ENCODE peak calls at places on chromosome 3, in four cellular contexts. O is transverse colon, C is breast epithelium, L is uterus. K is an unnamed sample.

GRCh38 chr3:193897288-193897687 is 238.7 kb upstream of the HES1 start:
- DNase-seq in L (peak), C (no peak), O (no peak), K (peak)

GRCh38 chr3:143594217-143594616 is 254.1 kb downstream of the SLC9A9 start:
- DNase-seq in O (peak), L (no peak), C (no peak), K (no peak)

GRCh38 chr3:39146611-39147373 is 6.6 kb downstream of the CSRNP1 start:
- DNase-seq in C (peak), O (peak), L (peak), K (peak)

GRCh38 chr3:53411371-53411770 is 64.0 kb upstream of the DCP1A start:
- DNase-seq in L (no peak), O (no peak), C (no peak), K (no peak)

GRCh38 chr3:46901061-46901460 is 23.5 kb downstream of the PTH1R start:
- DNase-seq in C (no peak), L (no peak), O (no peak), K (no peak)

GRCh38 chr3:125140817-125141595 is 71.5 kb downstream of the SLC12A8 start:
- DNase-seq in O (no peak), L (no peak), C (no peak), K (no peak)

GRCh38 chr3:139358857-139359562 is 15.2 kb downstream of the MRPS22 start:
- DNase-seq in C (no peak), L (no peak), O (no peak), K (no peak)

GRCh38 chr3:61975199-61975598 is 398.2 kb downstream of the FEZF2 start:
- DNase-seq in C (no peak), O (no peak), L (no peak), K (no peak)

GRCh38 chr3:116566478-116566960 is 121.2 kb upstream of the LSAMP start:
- DNase-seq in O (no peak), C (no peak), L (no peak), K (no peak)

GRCh38 chr3:159828542-159828943 is 160.1 kb upstream of the IL12A start:
- DNase-seq in O (no peak), C (no peak), L (no peak), K (no peak)

GRCh38 chr3:168249539-168250414 is 154.1 kb upstream of the GOLIM4 start:
- DNase-seq in L (peak), C (peak), O (peak), K (peak)

GRCh38 chr3:10992017-10992945 is at the start of gene SLC6A1:
- DNase-seq in C (no peak), O (no peak), L (peak), K (peak)

GRCh38 chr3:14047027-14047426 is 77.6 kb downstream of the CHCHD4 start:
- DNase-seq in L (no peak), C (no peak), O (no peak), K (no peak)

GRCh38 chr3:175186511-175186910 is 327.4 kb downstream of the NAALADL2 start:
- DNase-seq in L (no peak), C (no peak), O (no peak), K (no peak)

GRCh38 chr3:196193037-196193737 is 18.0 kb downstream of the ZDHHC19 start:
- DNase-seq in C (no peak), L (no peak), O (no peak), K (no peak)

GRCh38 chr3:3127432-3128010 is 781 bp downstream of the TRNT1 start:
- DNase-seq in C (no peak), O (no peak), L (no peak), K (no peak)

GRCh38 chr3:194973366-194974000 is 287.8 kb downstream of the FAM43A start:
- DNase-seq in L (no peak), O (no peak), C (no peak), K (no peak)

GRCh38 chr3:11604139-11604895 is 39.4 kb downstream of the VGLL4 start:
- DNase-seq in L (no peak), C (no peak), O (no peak), K (peak)

GRCh38 chr3:24034464-24034863 is 89.4 kb downstream of the NR1D2 start:
- DNase-seq in C (no peak), L (no peak), O (no peak), K (no peak)

DNA sequence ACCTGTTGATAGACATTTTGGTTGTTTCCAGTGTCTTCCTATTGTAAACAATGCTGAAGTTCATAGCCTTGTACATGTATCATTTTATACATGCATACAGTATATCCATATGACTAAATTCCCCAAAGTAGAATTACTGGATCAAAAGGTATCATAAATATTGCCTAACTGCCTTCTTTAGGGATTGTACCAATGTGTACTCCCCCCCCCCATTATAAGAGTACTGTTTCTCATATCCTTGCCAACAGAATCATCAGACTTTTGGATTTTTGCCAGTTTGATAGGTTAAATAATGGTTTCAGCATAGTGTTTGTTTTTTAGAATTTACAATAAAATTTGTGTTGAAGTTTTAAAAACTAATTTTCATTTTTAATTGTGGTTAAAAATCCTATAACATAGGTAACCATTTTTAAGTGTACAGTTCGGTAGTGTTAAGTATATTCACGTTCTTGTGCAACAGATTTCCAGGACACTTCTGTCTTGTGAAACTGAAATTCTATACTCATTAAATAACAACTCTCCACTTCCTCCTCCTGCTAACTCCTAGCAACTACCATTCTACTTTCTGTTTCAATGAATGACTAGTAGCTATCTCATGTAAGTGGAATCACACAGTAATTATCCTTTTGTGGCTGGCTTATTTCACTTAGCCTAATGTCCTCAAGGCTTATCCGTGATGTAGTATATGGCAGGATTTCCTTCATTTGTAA is 30.8 kb upstream of the MAP3K13 start:
- DNase-seq in O (no peak), C (no peak), L (no peak), K (no peak)
- TF ChIP-seq POLR2A in O (no peak), C (no peak), L (no peak), K (no peak)

GRCh38 chr3:155424041-155424605 is 130.6 kb upstream of the STRIT1 start:
- DNase-seq in O (no peak), L (no peak), C (no peak), K (no peak)

GRCh38 chr3:155426524-155427230 is 133.2 kb upstream of the STRIT1 start:
- DNase-seq in L (no peak), C (no peak), O (no peak), K (no peak)

GRCh38 chr3:155431856-155432570 is 138.5 kb upstream of the STRIT1 start:
- DNase-seq in L (no peak), C (no peak), O (no peak), K (no peak)

GRCh38 chr3:155425351-155425750 is 131.9 kb upstream of the STRIT1 start:
- DNase-seq in C (no peak), L (no peak), O (no peak), K (no peak)

DNA sequence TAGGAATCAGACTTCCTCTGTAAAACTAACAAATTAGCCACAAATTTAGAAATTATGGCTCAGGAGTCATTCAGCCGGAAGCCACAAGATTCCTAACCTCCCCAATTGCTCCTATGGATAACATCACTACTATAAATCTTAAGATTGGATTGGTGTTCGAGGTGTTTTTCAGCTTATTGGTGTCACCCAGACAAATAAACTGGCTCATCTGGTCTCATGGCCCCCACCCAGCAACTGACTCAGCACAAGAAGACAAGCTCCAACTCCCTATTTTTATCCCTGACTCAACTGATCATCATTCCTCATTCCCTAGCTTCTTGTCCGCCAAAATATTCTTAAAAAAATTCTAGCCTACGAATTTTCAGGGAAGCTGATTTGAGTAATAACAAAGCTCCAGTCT is 135.1 kb upstream of the STRIT1 start:
- DNase-seq in L (no peak), C (no peak), O (no peak), K (no peak)
- TF ChIP-seq POLR2A in L (no peak), C (no peak), O (no peak), K (no peak)

DNA sequence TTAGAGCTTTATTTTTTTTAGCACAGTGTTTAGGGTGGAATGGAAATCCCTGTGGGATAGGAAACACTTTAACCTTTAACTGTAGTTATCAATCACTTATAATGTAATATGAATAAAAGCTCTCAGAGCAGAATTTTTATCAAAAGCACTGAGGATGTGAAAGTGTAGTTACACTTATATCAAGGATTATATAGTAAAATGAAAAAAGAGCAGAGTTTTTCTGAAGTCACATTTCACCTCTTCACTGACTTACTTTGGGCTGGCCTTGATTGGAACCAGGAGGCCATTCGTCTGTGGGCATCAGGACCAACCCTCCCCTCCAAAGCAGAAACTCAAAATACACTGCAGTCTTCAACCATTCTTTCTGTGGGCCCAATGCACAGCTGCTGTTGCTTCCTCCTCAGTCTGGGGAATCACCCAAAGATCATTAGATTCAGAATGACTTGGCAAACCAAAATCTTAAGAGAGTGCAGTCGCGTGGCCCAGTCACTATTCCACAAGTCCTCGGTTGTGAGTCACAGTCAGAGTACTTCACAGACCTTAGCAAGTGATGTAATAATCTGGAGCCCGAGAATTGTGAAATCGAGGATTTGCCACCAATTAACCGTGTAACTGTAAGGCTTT is 132.6 kb upstream of the COL8A1 start:
- DNase-seq in O (peak), L (peak), C (no peak), K (peak)
- TF ChIP-seq POLR2A in O (no peak), L (no peak), C (no peak), K (no peak)

GRCh38 chr3:12967751-12968209 is 105.4 kb downstream of the IQSEC1 start:
- DNase-seq in C (peak), L (peak), O (peak), K (peak)
- TF ChIP-seq POLR2A in C (no peak), L (peak), O (no peak), K (no peak)

DNA sequence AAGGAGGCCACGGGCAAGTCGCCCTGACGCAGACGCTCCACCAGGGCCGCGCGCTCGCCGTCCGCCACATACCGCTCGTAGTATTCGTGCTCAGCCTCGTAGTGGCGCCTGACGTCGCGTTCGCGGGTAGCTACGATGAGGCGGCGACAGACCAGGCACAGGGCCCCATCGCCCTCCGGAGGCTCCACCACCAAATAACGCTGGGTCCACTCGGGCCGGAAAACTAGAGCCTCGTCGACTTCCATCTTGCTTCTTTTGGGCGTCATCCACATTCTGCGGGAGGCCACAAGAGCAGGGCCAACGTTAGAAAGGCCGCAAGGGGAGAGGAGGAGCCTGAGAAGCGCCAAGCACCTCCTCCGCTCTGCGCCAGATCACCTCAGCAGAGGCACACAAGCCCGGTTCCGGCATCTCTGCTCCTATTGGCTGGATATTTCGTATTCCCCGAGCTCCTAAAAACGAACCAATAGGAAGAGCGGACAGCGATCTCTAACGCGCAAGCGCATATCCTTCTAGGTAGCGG is at the start of gene EPM2AIP1:
- DNase-seq in C (no peak), L (no peak), O (no peak), K (peak)
- TF ChIP-seq POLR2A in C (peak), L (peak), O (peak), K (peak)

GRCh38 chr3:123082370-123083065 is 15.7 kb downstream of the PDIA5 start:
- DNase-seq in O (no peak), L (no peak), C (no peak), K (no peak)
- TF ChIP-seq POLR2A in O (no peak), L (no peak), C (no peak), K (no peak)

GRCh38 chr3:42699511-42699971 is 3.1 kb downstream of the HHATL start:
- DNase-seq in C (peak), L (no peak), O (no peak), K (no peak)

GRCh38 chr3:42700366-42701288 is 2.0 kb downstream of the HHATL start:
- DNase-seq in L (no peak), O (no peak), C (peak), K (no peak)

GRCh38 chr3:42702066-42702951 is at the start of gene HHATL:
- DNase-seq in O (no peak), L (no peak), C (peak), K (no peak)

GRCh38 chr3:42702982-42703694 is 540 bp upstream of the HHATL start:
- DNase-seq in L (no peak), C (peak), O (no peak), K (no peak)

GRCh38 chr3:42701371-42702065 is 1.1 kb downstream of the HHATL start:
- DNase-seq in C (peak), L (no peak), O (peak), K (peak)
- TF ChIP-seq POLR2A in C (no peak), L (no peak), O (no peak), K (no peak)

DNA sequence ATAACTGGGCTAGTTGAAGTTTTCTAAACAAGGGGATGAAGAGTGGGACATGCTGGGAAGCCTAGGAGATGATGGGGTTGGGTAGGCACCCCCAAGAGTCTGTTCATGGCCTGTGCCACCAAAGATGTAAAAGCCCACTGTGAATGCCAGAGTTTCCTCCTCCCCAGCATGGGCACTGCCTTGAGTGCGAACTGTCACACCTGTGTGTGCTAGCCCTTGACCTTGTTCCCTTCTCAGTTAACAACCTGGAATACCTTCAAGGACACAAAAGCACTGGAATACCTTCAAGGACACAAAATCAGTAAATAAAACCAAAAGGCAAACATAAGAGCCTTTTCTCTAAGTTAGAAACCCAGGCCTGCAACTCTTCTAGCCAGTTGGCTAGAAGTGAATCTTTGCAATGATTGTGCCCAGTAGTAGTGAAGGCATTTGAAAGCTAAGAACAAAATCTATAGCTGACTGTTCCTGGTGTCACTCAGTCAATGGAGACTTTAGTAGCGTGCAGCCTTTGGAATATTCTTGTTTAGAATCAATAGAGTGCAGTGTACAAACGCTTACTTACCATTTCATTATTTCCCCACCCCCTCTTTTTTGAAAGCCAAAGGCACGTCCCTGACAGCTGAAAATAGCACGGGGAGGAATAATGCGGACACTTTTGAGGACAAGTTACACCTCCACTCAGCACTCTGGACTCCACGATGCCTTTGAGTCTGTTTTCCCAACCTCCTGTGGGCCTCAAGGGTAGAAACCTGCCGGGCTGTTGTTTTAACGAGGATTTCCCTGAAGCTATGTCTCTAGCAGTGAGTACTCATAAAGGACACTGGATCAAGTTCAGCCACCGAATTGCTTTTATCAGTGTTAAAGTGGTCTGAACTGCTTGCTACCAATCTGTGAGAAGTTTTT is 24.2 kb downstream of the PSMD6 start:
- DNase-seq in L (no peak), C (no peak), O (no peak), K (no peak)
- TF ChIP-seq POLR2A in L (no peak), C (no peak), O (no peak), K (no peak)

GRCh38 chr3:186802701-186803100 is 3.6 kb downstream of the RFC4 start:
- DNase-seq in O (no peak), C (no peak), L (no peak), K (no peak)

GRCh38 chr3:186807231-186807630 is 949 bp upstream of the RFC4 start:
- DNase-seq in O (no peak), C (no peak), L (no peak), K (no peak)

GRCh38 chr3:186810597-186810996 is 4.3 kb upstream of the RFC4 start:
- DNase-seq in O (no peak), C (no peak), L (no peak), K (no peak)

DNA sequence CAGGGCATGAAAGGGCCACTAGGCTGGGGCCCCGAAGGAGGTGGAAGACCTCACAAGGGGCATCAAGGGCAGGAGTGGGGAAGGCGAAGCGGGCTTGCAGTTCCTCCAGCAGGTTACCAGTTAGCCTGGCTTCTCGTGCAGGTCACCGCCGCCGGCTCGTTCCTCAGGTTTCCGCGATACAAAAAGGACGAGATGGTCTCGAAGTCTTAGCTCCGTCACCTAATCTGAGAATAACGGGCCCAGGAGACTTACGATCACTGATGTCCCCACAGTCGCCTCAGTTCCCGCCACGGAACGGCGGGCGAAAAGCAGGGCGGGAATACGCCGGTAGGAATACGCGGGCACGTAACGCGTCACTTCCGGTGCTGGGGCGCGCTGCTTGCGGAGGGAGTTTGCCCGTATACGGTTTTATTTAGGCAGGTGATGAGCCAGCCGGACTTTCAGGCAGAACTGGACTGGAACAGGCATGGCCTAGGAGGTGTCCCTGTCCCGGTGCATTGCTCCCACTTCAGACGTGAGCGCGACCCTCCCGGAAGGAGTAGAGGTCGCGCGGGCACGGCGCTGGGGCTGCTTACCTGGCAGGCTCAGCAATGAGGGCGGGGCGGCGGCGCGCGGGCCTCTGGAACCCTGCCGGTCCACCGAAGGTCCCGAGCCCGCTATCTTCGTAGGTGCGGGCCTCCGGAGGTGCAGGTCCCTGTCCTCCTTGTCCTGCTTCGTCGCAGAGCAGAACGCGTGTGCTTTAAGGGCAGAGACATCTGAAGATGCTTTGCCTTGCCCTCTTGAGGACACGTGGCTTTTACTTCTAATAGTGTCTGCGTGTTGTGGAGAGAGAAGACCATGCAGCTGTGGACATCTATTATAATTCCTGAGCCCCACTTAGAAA is at the start of gene RFC4:
- DNase-seq in C (peak), O (peak), L (peak), K (peak)
- TF ChIP-seq POLR2A in C (peak), O (peak), L (no peak), K (no peak)